ENCODE peak calls at places on chromosomes 3 and 15, in ten cellular contexts. W is H9, L is PC-9, C is Panc1, I is AG04450, A is Peyer's patch, B is fibroblast of lung, R is IMR-90, K is MM.1S, D is breast epithelium. M is an unnamed sample.

GRCh38 chr3:46910166-46910760 is 32.7 kb downstream of the PTH1R start:
- DNase-seq in D (no peak), I (no peak), W (no peak), B (no peak), K (no peak), L (no peak), C (no peak), R (no peak), A (peak; percentile 39), M (no peak)

GRCh38 chr15:56353119-56353518 is 12.1 kb upstream of the TEX9 start:
- DNase-seq in A (no peak), W (no peak), R (no peak), D (no peak), L (no peak), C (no peak), I (no peak), B (no peak), K (no peak), M (no peak)

GRCh38 chr3:54756330-54756731 is 171.5 kb downstream of the LRTM1 start:
- DNase-seq in D (no peak), R (peak; percentile 94), L (no peak), C (no peak), W (no peak), B (peak; percentile 97), I (peak; percentile 77), K (no peak), A (no peak), M (peak; percentile 88)

GRCh38 chr3:13379191-13379830 is 40.8 kb downstream of the NUP210 start:
- DNase-seq in B (peak; percentile 84), R (peak; percentile 84), L (no peak), A (no peak), D (no peak), I (peak; percentile 55), C (no peak), W (no peak), K (no peak), M (peak; percentile 77)

GRCh38 chr3:66253790-66254620 is 33.2 kb downstream of the SLC25A26 start:
- DNase-seq in R (peak; percentile 67), I (no peak), K (peak; percentile 46), L (no peak), B (peak; percentile 33), W (no peak), A (no peak), C (peak; percentile 33), D (no peak), M (no peak)

GRCh38 chr3:187291001-187291511 is 481 bp downstream of the MASP1 start:
- DNase-seq in B (peak; percentile 50), W (peak; percentile 41), I (peak; percentile 24), A (no peak), D (no peak), L (peak; percentile 11), C (no peak), R (peak; percentile 64), K (no peak), M (peak; percentile 24)

GRCh38 chr3:106256249-106256957 is 387.6 kb upstream of the CBLB start:
- DNase-seq in A (no peak), R (no peak), C (no peak), D (no peak), K (no peak), B (no peak), W (peak; percentile 30), L (no peak), I (no peak), M (no peak)

GRCh38 chr15:74170845-74171578 is 2.5 kb upstream of the ISLR start:
- DNase-seq in D (no peak), I (no peak), C (no peak), A (no peak), B (no peak), K (no peak), L (no peak), R (no peak), W (peak; percentile 18), M (no peak)

GRCh38 chr3:187295635-187296034 is 4.1 kb upstream of the MASP1 start:
- DNase-seq in C (no peak), K (no peak), B (no peak), R (no peak), A (no peak), I (no peak), L (no peak), W (no peak), D (no peak), M (no peak)

GRCh38 chr3:112512320-112512719 is 13.0 kb upstream of the BTLA start:
- DNase-seq in D (no peak), C (no peak), W (no peak), R (no peak), B (no peak), L (no peak), A (no peak), K (no peak), I (no peak), M (no peak)

GRCh38 chr15:78944669-78945407 is at the start of gene CTSH:
- DNase-seq in A (peak; percentile 96), R (peak; percentile 17), L (peak; percentile 83), C (no peak), W (peak; percentile 92), B (peak; percentile 58), D (no peak), I (no peak), K (peak; percentile 77), M (no peak)

GRCh38 chr15:78944202-78944625 is 632 bp downstream of the CTSH start:
- DNase-seq in C (no peak), K (no peak), I (no peak), R (no peak), A (no peak), B (no peak), D (no peak), W (no peak), L (no peak), M (no peak)

GRCh38 chr15:78942741-78943140 is 2.1 kb downstream of the CTSH start:
- DNase-seq in I (no peak), A (no peak), B (no peak), L (no peak), W (no peak), D (no peak), R (no peak), C (no peak), K (no peak), M (no peak)

GRCh38 chr15:78946493-78946892 is 1.6 kb upstream of the CTSH start:
- DNase-seq in R (no peak), L (no peak), B (no peak), K (no peak), A (no peak), C (no peak), I (no peak), D (no peak), W (no peak), M (no peak)

DNA sequence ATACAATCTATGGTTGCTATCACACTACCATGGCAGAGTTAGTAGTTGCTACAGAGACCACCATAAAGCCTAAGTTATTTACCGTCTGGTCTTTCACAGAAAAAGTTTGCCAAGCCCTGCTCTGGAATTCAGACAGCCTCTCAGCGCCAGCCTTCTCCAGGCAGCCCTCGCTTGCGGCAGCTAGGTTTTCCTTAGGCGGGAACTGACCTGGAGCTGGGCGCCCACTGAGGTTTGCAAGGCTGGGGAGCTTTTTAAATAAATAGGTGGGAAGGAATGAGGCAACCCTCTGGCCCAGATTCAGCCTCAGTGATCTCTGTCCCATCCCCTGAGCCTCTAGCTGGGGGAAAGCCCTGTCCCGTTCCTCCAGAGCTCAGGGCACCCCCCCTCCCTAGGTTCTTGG is 1.2 kb downstream of the CTSH start:
- DNase-seq in K (no peak), B (peak; percentile 44), R (no peak), I (no peak), D (no peak), C (no peak), A (no peak), W (no peak), L (peak; percentile 35), M (no peak)
- H3K27ac ChIP-seq in K (no peak overlapping the region), B (no peak overlapping the region), R (no peak overlapping the region), I (no peak overlapping the region), D (peak overlapping the region; percentile 75), C (peak overlapping the region; percentile 84), A (no peak overlapping the region), W (no peak overlapping the region), L (no peak overlapping the region), M (no peak overlapping the region)

GRCh38 chr3:158574646-158575045 is 3.7 kb downstream of the MLF1 start:
- DNase-seq in R (no peak), C (no peak), W (no peak), A (no peak), B (no peak), L (no peak), D (no peak), I (no peak), K (no peak), M (no peak)

GRCh38 chr3:158572766-158573060 is 1.7 kb downstream of the MLF1 start:
- DNase-seq in W (no peak), D (no peak), L (no peak), B (no peak), A (no peak), I (no peak), R (no peak), K (no peak), C (no peak), M (no peak)

GRCh38 chr3:158571969-158572765 is 1.2 kb downstream of the MLF1 start:
- DNase-seq in K (no peak), W (no peak), D (no peak), R (no peak), A (no peak), B (no peak), I (no peak), L (no peak), C (no peak), M (no peak)

GRCh38 chr3:158570999-158571702 is at the start of gene MLF1:
- DNase-seq in D (peak; percentile 96), W (peak; percentile 97), K (peak; percentile 92), L (peak; percentile 98), A (peak; percentile 93), B (peak; percentile 95), I (peak; percentile 80), R (peak; percentile 93), C (peak; percentile 81), M (peak; percentile 97)

DNA sequence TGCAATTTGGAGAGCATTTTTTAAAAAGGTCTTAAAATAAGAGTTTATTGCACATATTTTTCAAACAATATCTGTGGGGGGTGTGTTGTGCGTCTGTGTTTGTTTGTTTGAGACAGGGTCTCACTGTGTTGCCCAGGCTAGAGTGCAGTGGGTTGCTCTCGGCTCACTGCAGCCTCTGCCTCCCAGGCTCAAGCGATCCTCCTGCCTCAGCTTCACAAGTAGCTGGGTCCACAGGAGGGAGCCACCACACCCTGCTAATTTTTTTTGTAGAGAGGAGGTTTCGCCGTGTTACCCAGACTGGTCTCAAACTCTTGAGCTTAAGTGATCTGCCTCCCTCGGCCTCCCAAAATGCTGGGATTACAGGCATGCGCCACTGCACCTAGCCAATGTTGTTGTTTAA is 2.7 kb downstream of the MLF1 start:
- DNase-seq in A (no peak), W (peak; percentile 53), K (no peak), I (no peak), B (no peak), R (no peak), D (no peak), C (no peak), L (no peak), M (no peak)
- TF ChIP-seq CTCF in A (no peak), W (peak; percentile 33), K (no peak), I (no peak), B (no peak), R (no peak), D (no peak), C (peak; percentile 72), L (no peak), M (peak; percentile 30)

GRCh38 chr3:57803647-57804081 is 47.6 kb downstream of the SLMAP start:
- DNase-seq in L (peak; percentile 70), K (no peak), C (peak; percentile 82), D (peak; percentile 45), B (peak; percentile 94), R (peak; percentile 97), W (no peak), I (peak; percentile 78), A (no peak), M (peak; percentile 86)
- H3K27ac ChIP-seq in L (peak overlapping the region; percentile 91), K (no peak overlapping the region), C (no peak overlapping the region), D (peak overlapping the region; percentile 59), B (no peak overlapping the region), R (no peak overlapping the region), W (no peak overlapping the region), I (no peak overlapping the region), A (peak overlapping the region; percentile 8), M (peak overlapping the region; percentile 17)

GRCh38 chr3:49028673-49029562 is at the start of gene IMPDH2:
- DNase-seq in D (peak; percentile 88), K (peak; percentile 96), B (peak; percentile 88), C (peak; percentile 71), W (peak; percentile 92), L (peak; percentile 89), R (peak; percentile 91), I (peak; percentile 81), A (peak; percentile 95), M (peak; percentile 79)
- TF ChIP-seq CTCF in D (no peak), K (peak; percentile 16), B (no peak), C (no peak), W (peak; percentile 9), L (no peak), R (peak; percentile 6), I (no peak), A (no peak), M (peak; percentile 2)

M was measured in brain microvascular endothelial cell.